ENCODE peak calls at places on chromosomes 16 and 17, in six cellular contexts. T is CD8-positive, alpha-beta memory T cell; D is cardiac muscle cell; I is adrenal gland; J is mesendoderm; B is OCI-LY7. R is an unnamed sample. For H3K36me3, the result is how much of the 10 kb centered on the place peaks cover.

GRCh38 chr17:8695241-8695640 is 49.4 kb downstream of the CCDC42 start:
- DNase-seq in T (no peak), D (peak), I (no peak), J (no peak), B (no peak), R (no peak)

GRCh38 chr17:81579821-81580321 is 27.7 kb upstream of the FAAP100 start:
- DNase-seq in T (no peak), D (peak), I (no peak), J (no peak), B (no peak), R (no peak)

GRCh38 chr17:39027037-39027436 is 59.8 kb upstream of the FBXO47 start:
- DNase-seq in T (no peak), D (peak), I (peak), J (no peak), B (no peak), R (peak)

GRCh38 chr17:76714822-76715461 is 4.2 kb upstream of the MXRA7 start:
- DNase-seq in T (peak), D (peak), I (peak), J (peak), B (peak), R (no peak)

GRCh38 chr17:30939059-30939689 is 17.4 kb downstream of the ADAP2 start:
- DNase-seq in T (no peak), D (no peak), I (no peak), J (no peak), B (peak), R (no peak)

GRCh38 chr17:5788266-5788900 is 204.1 kb upstream of the NLRP1 start:
- DNase-seq in T (no peak), D (no peak), I (no peak), J (peak), B (no peak), R (no peak)

GRCh38 chr17:34121311-34121710 is 133.8 kb upstream of the CCL2 start:
- DNase-seq in T (no peak), D (no peak), I (no peak), J (no peak), B (no peak), R (no peak)

GRCh38 chr17:76080934-76081287 is 1.9 kb downstream of the ZACN start:
- DNase-seq in T (no peak), D (no peak), I (no peak), J (no peak), B (no peak), R (no peak)

GRCh38 chr17:28982191-28982793 is 23.5 kb downstream of the SEZ6 start:
- DNase-seq in T (peak), D (peak), I (no peak), J (peak), B (peak), R (no peak)

GRCh38 chr16:31131841-31132271 is 3.7 kb downstream of the PRSS8 start:
- DNase-seq in T (no peak), D (no peak), I (no peak), J (no peak), B (no peak), R (no peak)

GRCh38 chr16:55494994-55495421 is 13.9 kb upstream of the LPCAT2 start:
- DNase-seq in T (no peak), D (peak), I (peak), J (peak), B (no peak), R (no peak)

GRCh38 chr16:24580665-24581064 is 41.3 kb downstream of the RBBP6 start:
- DNase-seq in T (no peak), D (peak), I (no peak), J (no peak), B (no peak), R (no peak)

GRCh38 chr16:80518436-80518835 is 22.4 kb upstream of the DYNLRB2 start:
- DNase-seq in T (peak), D (no peak), I (no peak), J (peak), B (peak), R (no peak)

GRCh38 chr16:16096858-16097213 is 126.5 kb downstream of the ABCC6 start:
- DNase-seq in T (no peak), D (no peak), I (no peak), J (no peak), B (no peak), R (no peak)

GRCh38 chr16:27767081-27767480 is 217.1 kb downstream of the KATNIP start:
- DNase-seq in T (no peak), D (no peak), I (no peak), J (no peak), B (no peak), R (no peak)

GRCh38 chr17:31506517-31506916 is 115.0 kb downstream of the RAB11FIP4 start:
- DNase-seq in T (no peak), D (no peak), I (no peak), J (no peak), B (no peak), R (no peak)

GRCh38 chr16:50699345-50700159 is 6.1 kb downstream of the NOD2 start:
- DNase-seq in T (no peak), D (peak), I (no peak), J (peak), B (no peak), R (no peak)

GRCh38 chr17:68349157-68349556 is 57.9 kb downstream of the ARSG start:
- DNase-seq in T (no peak), D (no peak), I (no peak), J (no peak), B (no peak), R (no peak)

GRCh38 chr16:81451753-81452680 is 7.4 kb downstream of the CMIP start:
- DNase-seq in T (no peak), D (peak), I (peak), J (peak), B (no peak), R (no peak)

GRCh38 chr16:31350275-31351005 is 4.5 kb upstream of the ITGAX start:
- DNase-seq in T (no peak), D (no peak), I (no peak), J (no peak), B (no peak), R (no peak)

GRCh38 chr17:60579090-60579489 is 20.9 kb upstream of the PPM1D start:
- DNase-seq in T (no peak), D (peak), I (no peak), J (no peak), B (no peak), R (no peak)

GRCh38 chr16:56337131-56337857 is 88.1 kb downstream of the AMFR start:
- DNase-seq in T (no peak), D (no peak), I (no peak), J (no peak), B (no peak), R (no peak)

GRCh38 chr17:19753661-19754463 is 5.8 kb upstream of the ALDH3A1 start:
- DNase-seq in T (no peak), D (no peak), I (peak), J (no peak), B (no peak), R (peak)

GRCh38 chr17:15418781-15419180 is 48.6 kb downstream of the CDRT4 start:
- DNase-seq in T (no peak), D (peak), I (no peak), J (no peak), B (no peak), R (no peak)

GRCh38 chr16:3076577-3076976 is 11.1 kb downstream of the IL32 start:
- DNase-seq in T (no peak), D (no peak), I (no peak), J (no peak), B (no peak), R (no peak)

GRCh38 chr16:88662222-88662842 is 559 bp downstream of the MVD start:
- DNase-seq in T (no peak), D (no peak), I (no peak), J (peak), B (peak), R (no peak)

GRCh38 chr16:11133344-11133921 is 122.6 kb downstream of the SOCS1 start:
- DNase-seq in T (no peak), D (peak), I (peak), J (peak), B (no peak), R (peak)

GRCh38 chr17:80346498-80347275 is 68.3 kb upstream of the ENDOV start:
- DNase-seq in T (no peak), D (no peak), I (no peak), J (no peak), B (no peak), R (peak)

GRCh38 chr17:41814195-41814594 is 1.4 kb downstream of the FKBP10 start:
- DNase-seq in T (no peak), D (peak), I (no peak), J (no peak), B (no peak), R (no peak)

GRCh38 chr16:82892327-82892726 is 265.6 kb downstream of the CDH13 start:
- DNase-seq in T (no peak), D (peak), I (no peak), J (no peak), B (no peak), R (no peak)
- H3K27ac ChIP-seq in T (no peak), D (no peak), I (no peak), J (no peak), B (no peak), R (no peak)

DNA sequence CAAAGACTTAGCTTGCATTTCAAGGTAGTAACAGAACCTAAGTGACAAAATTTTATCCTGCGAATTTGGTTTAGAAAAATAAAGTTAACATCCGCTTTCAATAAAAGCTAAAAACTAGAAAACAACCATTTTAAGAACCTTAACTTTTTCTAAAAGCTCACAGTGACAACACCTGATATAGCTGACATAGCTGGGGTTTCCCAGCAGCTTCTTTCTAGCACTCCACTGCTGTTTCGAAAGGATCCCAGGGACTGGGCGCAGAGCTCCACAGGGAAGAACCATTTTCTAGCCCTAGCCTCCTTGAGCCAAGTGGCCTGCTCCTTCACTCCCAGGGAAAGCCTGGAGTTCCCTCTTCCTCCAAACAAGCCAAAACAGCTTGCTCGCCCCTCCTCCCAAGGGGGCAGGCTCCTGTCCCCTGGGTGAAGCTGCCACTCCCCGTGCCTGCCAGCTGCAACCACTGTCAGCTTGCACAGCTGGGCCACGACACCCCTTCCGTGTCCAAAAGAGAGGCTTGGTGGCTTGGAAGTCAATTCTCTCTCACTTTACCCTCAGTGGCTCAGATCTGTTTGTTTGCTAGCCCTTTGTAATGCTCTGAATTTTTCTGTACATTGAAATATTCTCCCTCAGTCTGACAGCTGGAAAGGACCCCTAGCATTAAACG is 59.8 kb downstream of the CYTH1 start:
- DNase-seq in T (no peak), D (no peak), I (no peak), J (no peak), B (peak), R (no peak)
- H3K4me3 ChIP-seq in T (no peak), D (peak), I (no peak), J (no peak), B (peak), R (no peak)

GRCh38 chr17:67080804-67081203 is 36.5 kb downstream of the CACNG1 start:
- DNase-seq in T (no peak), D (no peak), I (no peak), J (no peak), B (no peak), R (no peak)
- H3K36me3 ChIP-seq in T (under half), D (under half), I (under half), J (under half), B (under half), R (under half)

DNA sequence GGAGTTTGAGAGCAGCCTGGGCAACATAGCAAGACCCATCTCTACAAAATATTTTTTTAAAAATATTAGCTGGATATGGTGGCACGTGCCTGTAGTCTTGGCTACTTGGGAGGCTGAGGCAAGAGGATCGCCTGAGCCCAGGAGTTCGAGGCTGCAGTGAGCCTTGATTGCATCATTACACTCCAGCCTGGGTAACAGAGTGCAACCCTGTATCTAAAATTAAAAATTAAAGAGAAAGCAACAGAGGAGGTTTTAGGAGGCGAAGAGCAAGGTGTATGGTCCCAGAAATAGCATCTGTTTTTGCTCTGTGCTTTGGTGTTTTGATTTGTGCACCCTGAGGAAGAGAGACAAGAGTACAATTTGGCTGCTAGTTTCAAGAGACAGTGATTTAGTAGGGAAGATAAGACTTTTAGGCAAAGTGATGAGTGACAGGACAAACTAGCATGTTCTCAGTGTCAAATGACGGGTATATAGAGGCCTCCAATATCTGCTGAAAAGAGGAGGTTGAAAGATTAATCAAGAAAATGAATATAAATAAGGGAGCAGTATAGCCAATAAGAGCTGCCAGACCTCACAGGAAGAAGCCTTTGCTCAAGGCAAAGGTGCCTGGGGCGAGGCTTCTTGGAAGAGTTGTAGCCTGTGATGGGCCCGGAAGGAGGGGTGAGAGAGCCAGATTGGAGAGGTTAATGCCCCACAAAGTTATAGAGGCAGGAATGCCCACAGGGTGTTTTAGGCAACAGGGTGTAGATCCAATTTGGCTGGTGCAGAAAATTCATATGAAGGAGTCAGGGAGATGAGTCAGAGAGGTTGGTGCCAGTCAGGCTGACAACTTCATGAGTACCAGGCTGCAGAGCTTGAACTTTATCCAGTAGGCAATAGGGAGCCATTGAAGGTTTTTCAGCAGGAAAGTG is 11.4 kb downstream of the HLF start:
- DNase-seq in T (no peak), D (no peak), I (peak), J (no peak), B (no peak), R (no peak)
- H3K27ac ChIP-seq in T (no peak), D (no peak), I (peak), J (no peak), B (no peak), R (peak)

DNA sequence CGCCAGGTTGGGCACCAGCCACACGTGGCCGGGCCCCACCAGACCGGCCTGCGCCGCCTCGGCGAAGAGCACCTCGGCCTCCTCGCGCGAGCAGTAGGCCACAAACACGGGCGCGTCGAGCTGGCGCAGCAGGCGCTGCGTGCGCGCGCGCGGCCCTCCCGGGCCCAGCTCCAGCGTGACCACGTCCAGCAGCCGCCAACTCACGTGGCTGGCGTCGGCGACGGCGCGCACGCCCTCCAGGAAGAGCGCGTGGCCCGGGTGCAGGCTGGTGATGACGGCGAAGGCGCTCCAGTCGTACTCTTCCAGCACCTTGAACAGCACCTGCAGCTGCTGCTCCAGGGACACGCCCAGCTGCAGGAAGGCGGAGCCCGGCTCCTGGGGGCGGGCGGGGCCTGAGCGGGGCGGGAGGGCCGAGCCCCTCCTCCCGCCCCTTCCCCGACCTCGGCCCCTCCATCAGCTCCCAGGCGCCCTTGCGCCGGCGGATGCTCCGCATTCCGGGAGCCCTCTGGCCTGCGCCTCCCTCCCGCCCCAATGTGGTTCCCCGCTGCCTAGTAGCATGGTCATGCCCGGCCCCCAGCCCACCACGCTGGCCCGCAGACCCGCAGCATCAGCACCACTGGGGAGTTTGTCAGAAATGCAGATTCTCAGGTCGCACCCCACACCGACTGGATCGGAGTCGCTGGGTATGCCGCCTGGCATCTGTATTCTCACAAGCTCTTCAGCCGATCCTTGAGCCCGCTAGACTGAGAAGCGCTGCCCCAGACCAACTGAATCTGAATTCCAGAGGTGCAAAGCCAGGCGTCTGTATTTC is 7.2 kb downstream of the GRIN2C start:
- DNase-seq in T (peak), D (peak), I (no peak), J (peak), B (peak), R (no peak)
- H3K4me3 ChIP-seq in T (peak), D (peak), I (no peak), J (peak), B (peak), R (peak)

GRCh38 chr17:62688398-62689140 is 61.1 kb downstream of the MRC2 start:
- DNase-seq in T (no peak), D (no peak), I (no peak), J (no peak), B (no peak), R (no peak)

GRCh38 chr17:62687997-62688396 is 60.5 kb downstream of the MRC2 start:
- DNase-seq in T (no peak), D (no peak), I (no peak), J (no peak), B (no peak), R (no peak)

GRCh38 chr17:62690168-62690897 is 62.9 kb downstream of the MRC2 start:
- DNase-seq in T (no peak), D (no peak), I (no peak), J (no peak), B (no peak), R (no peak)

GRCh38 chr17:62692159-62692651 is 64.7 kb downstream of the MRC2 start:
- DNase-seq in T (no peak), D (no peak), I (no peak), J (no peak), B (no peak), R (no peak)

DNA sequence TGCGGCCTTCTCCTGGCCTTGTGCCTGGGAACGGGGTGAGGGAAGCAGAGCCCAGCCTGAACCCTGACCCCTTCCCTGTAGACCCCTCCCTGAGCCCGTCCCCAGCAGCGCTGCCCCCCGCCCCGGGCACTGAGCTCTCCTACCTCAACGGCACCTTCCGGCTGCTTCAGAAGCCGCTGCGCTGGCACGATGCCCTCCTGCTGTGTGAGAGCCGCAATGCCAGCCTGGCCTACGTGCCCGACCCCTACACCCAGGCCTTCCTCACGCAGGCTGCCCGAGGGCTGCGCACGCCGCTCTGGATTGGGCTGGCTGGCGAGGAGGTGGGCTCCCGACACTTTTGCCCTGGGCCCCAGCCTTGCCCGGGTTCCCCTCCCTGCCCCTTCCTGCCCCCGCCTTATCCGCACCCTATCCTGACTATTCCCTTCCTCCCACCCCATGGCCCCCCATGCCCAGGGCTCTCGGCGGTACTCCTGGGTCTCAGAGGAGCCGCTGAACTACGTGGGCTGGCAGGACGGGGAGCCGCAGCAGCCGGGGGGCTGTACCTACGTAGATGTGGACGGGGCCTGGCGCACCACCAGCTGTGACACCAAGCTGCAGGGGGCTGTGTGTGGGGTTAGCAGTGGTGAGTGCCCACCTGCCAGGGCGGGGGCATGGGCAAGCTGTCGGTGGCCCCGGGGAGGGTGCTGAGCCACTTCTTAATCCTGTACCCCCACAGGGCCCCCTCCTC is 62.1 kb downstream of the MRC2 start:
- DNase-seq in T (no peak), D (no peak), I (no peak), J (no peak), B (no peak), R (no peak)
- H3K36me3 ChIP-seq in T (under half), D (under half), I (under half), J (under half), B (under half), R (under half)

GRCh38 chr17:50481648-50482047 is 3.0 kb downstream of the RSAD1 start:
- DNase-seq in T (no peak), D (no peak), I (no peak), J (no peak), B (no peak), R (no peak)
- H3K27ac ChIP-seq in T (no peak), D (no peak), I (peak), J (no peak), B (no peak), R (peak)

GRCh38 chr16:13134843-13135242 is 233.4 kb downstream of the SHISA9 start:
- DNase-seq in T (no peak), D (no peak), I (no peak), J (no peak), B (no peak), R (no peak)
- H3K4me3 ChIP-seq in T (no peak), D (no peak), I (no peak), J (no peak), B (no peak), R (no peak)